ENCODE peak calls at places on chromosomes 13 and 19, in four cellular contexts. One of them, this sample, is unnamed.

GRCh38 chr13:36395280-36395679 is 37.0 kb upstream of the CCNA1 start:
- DNase-seq in BE2C: no peak
- DNase-seq in SHP77 treated with DMSO at 0.1 percent for 48 hours: no peak
- DNase-seq in lower leg skin: no peak
- DNase-seq in this sample: no peak

GRCh38 chr13:78121001-78121400 is 202.4 kb upstream of the EDNRB start:
- DNase-seq in lower leg skin: no peak
- DNase-seq in SHP77 treated with DMSO at 0.1 percent for 48 hours: no peak
- DNase-seq in BE2C: no peak
- DNase-seq in this sample: no peak

GRCh38 chr13:36076211-36076610 is 55.0 kb downstream of the DCLK1 start:
- DNase-seq in BE2C: no peak
- DNase-seq in lower leg skin: no peak
- DNase-seq in SHP77 treated with DMSO at 0.1 percent for 48 hours: no peak
- DNase-seq in this sample: no peak

GRCh38 chr13:113639661-113640262 is 18.2 kb downstream of the ATP4B start:
- DNase-seq in BE2C: peak
- DNase-seq in lower leg skin: peak
- DNase-seq in SHP77 treated with DMSO at 0.1 percent for 48 hours: no peak
- DNase-seq in this sample: no peak

GRCh38 chr19:1289395-1290244 is 3.9 kb downstream of the EFNA2 start:
- DNase-seq in lower leg skin: no peak
- DNase-seq in BE2C: no peak
- DNase-seq in SHP77 treated with DMSO at 0.1 percent for 48 hours: no peak
- DNase-seq in this sample: no peak

GRCh38 chr13:50353651-50354415 is 338.6 kb downstream of the KCNRG start:
- DNase-seq in SHP77 treated with DMSO at 0.1 percent for 48 hours: no peak
- DNase-seq in BE2C: no peak
- DNase-seq in lower leg skin: no peak
- DNase-seq in this sample: no peak

GRCh38 chr13:113552786-113553540 is 31.6 kb upstream of the TFDP1 start:
- DNase-seq in BE2C: no peak
- DNase-seq in lower leg skin: peak
- DNase-seq in SHP77 treated with DMSO at 0.1 percent for 48 hours: no peak
- DNase-seq in this sample: peak

GRCh38 chr13:110070511-110071120 is 236.3 kb downstream of the COL4A1 start:
- DNase-seq in lower leg skin: no peak
- DNase-seq in BE2C: no peak
- DNase-seq in SHP77 treated with DMSO at 0.1 percent for 48 hours: no peak
- DNase-seq in this sample: no peak

GRCh38 chr19:17035842-17036424 is 9.3 kb upstream of the CPAMD8 start:
- DNase-seq in BE2C: no peak
- DNase-seq in SHP77 treated with DMSO at 0.1 percent for 48 hours: no peak
- DNase-seq in lower leg skin: no peak
- DNase-seq in this sample: peak

GRCh38 chr19:46624958-46625661 is at the start of gene PTGIR:
- DNase-seq in SHP77 treated with DMSO at 0.1 percent for 48 hours: no peak
- DNase-seq in BE2C: no peak
- DNase-seq in lower leg skin: peak
- DNase-seq in this sample: no peak

GRCh38 chr13:68272652-68273051 is 1042.5 kb upstream of the PCDH9 start:
- DNase-seq in lower leg skin: peak
- DNase-seq in SHP77 treated with DMSO at 0.1 percent for 48 hours: no peak
- DNase-seq in BE2C: no peak
- DNase-seq in this sample: no peak

GRCh38 chr13:113090806-113091205 is 14.8 kb upstream of the F7 start:
- DNase-seq in SHP77 treated with DMSO at 0.1 percent for 48 hours: no peak
- DNase-seq in BE2C: peak
- DNase-seq in lower leg skin: no peak
- DNase-seq in this sample: no peak

GRCh38 chr13:37747071-37747612 is 122.4 kb downstream of the TRPC4 start:
- DNase-seq in BE2C: no peak
- DNase-seq in lower leg skin: no peak
- DNase-seq in SHP77 treated with DMSO at 0.1 percent for 48 hours: peak
- DNase-seq in this sample: no peak

GRCh38 chr13:54705738-54706137 is 1677.1 kb downstream of the OLFM4 start:
- DNase-seq in SHP77 treated with DMSO at 0.1 percent for 48 hours: no peak
- DNase-seq in lower leg skin: no peak
- DNase-seq in BE2C: no peak
- DNase-seq in this sample: no peak

GRCh38 chr19:3694361-3695123 is 5.7 kb downstream of the PIP5K1C start:
- DNase-seq in lower leg skin: peak
- DNase-seq in SHP77 treated with DMSO at 0.1 percent for 48 hours: no peak
- DNase-seq in BE2C: no peak
- DNase-seq in this sample: no peak

GRCh38 chr19:30649149-30649548 is 277.0 kb downstream of the ZNF536 start:
- DNase-seq in BE2C: no peak
- DNase-seq in lower leg skin: no peak
- DNase-seq in SHP77 treated with DMSO at 0.1 percent for 48 hours: no peak
- DNase-seq in this sample: no peak

GRCh38 chr19:3062165-3063105 is at the start of gene TLE5:
- DNase-seq in BE2C: peak
- DNase-seq in SHP77 treated with DMSO at 0.1 percent for 48 hours: no peak
- DNase-seq in lower leg skin: peak
- DNase-seq in this sample: peak

GRCh38 chr19:16920816-16921529 is 32.2 kb downstream of the F2RL3 start:
- DNase-seq in lower leg skin: no peak
- DNase-seq in SHP77 treated with DMSO at 0.1 percent for 48 hours: no peak
- DNase-seq in BE2C: peak
- DNase-seq in this sample: peak

GRCh38 chr19:53553865-53554791 is 16.2 kb downstream of the ZNF331 start:
- DNase-seq in BE2C: peak
- DNase-seq in lower leg skin: peak
- DNase-seq in SHP77 treated with DMSO at 0.1 percent for 48 hours: no peak
- DNase-seq in this sample: peak

GRCh38 chr13:47598340-47598911 is 402.6 kb downstream of the SUCLA2 start:
- DNase-seq in SHP77 treated with DMSO at 0.1 percent for 48 hours: no peak
- DNase-seq in lower leg skin: no peak
- DNase-seq in BE2C: no peak
- DNase-seq in this sample: no peak

GRCh38 chr13:77387607-77388200 is 60.8 kb upstream of the MYCBP2 start:
- DNase-seq in SHP77 treated with DMSO at 0.1 percent for 48 hours: no peak
- DNase-seq in lower leg skin: no peak
- DNase-seq in BE2C: no peak
- DNase-seq in this sample: no peak

GRCh38 chr13:52161193-52161646 is 1.8 kb upstream of the NEK3 start:
- DNase-seq in SHP77 treated with DMSO at 0.1 percent for 48 hours: no peak
- DNase-seq in lower leg skin: no peak
- DNase-seq in BE2C: no peak
- DNase-seq in this sample: no peak

GRCh38 chr19:8367327-8368001 is 3.5 kb downstream of the ANGPTL4 start:
- DNase-seq in BE2C: peak
- DNase-seq in SHP77 treated with DMSO at 0.1 percent for 48 hours: peak
- DNase-seq in lower leg skin: peak
- DNase-seq in this sample: peak

GRCh38 chr19:17553256-17553655 is 2.2 kb upstream of the COLGALT1 start:
- DNase-seq in SHP77 treated with DMSO at 0.1 percent for 48 hours: peak
- DNase-seq in lower leg skin: peak
- DNase-seq in BE2C: peak
- DNase-seq in this sample: peak

GRCh38 chr13:102707465-102707864 is 12.6 kb upstream of the METTL21C start:
- DNase-seq in BE2C: no peak
- DNase-seq in lower leg skin: no peak
- DNase-seq in SHP77 treated with DMSO at 0.1 percent for 48 hours: no peak
- DNase-seq in this sample: peak

GRCh38 chr19:10290876-10291553 is 1.3 kb downstream of the ICAM5 start:
- DNase-seq in BE2C: no peak
- DNase-seq in SHP77 treated with DMSO at 0.1 percent for 48 hours: no peak
- DNase-seq in lower leg skin: peak
- DNase-seq in this sample: peak

GRCh38 chr19:38021356-38021755 is 114.3 kb downstream of the SIPA1L3 start:
- DNase-seq in BE2C: no peak
- DNase-seq in SHP77 treated with DMSO at 0.1 percent for 48 hours: no peak
- DNase-seq in lower leg skin: no peak
- DNase-seq in this sample: no peak

GRCh38 chr13:33109801-33110200 is 93.6 kb downstream of the KL start:
- DNase-seq in lower leg skin: no peak
- DNase-seq in BE2C: peak
- DNase-seq in SHP77 treated with DMSO at 0.1 percent for 48 hours: no peak
- DNase-seq in this sample: no peak

GRCh38 chr19:16041571-16042386 is 34.5 kb upstream of the TPM4 start:
- DNase-seq in lower leg skin: peak
- DNase-seq in BE2C: peak
- DNase-seq in SHP77 treated with DMSO at 0.1 percent for 48 hours: no peak
- DNase-seq in this sample: peak